ENCODE peak calls at places on chromosomes 16 and 17, in seven cellular contexts. One of them, this sample, is unnamed.
A peak's percentile ranks its signal among the peaks of the same experiment; 100 is the strongest.

GRCh38 chr16:86863609-86864008 is 285.3 kb downstream of the FOXL1 start:
- DNase-seq in spleen: no peak
- DNase-seq in GM23338: no peak
- DNase-seq in lower lobe of right lung: no peak
- DNase-seq in tibial artery: no peak
- DNase-seq in ovary: no peak
- DNase-seq in mesenchymal stem cell: no peak
- DNase-seq in this sample: no peak

GRCh38 chr17:78973792-78974520 is 5.8 kb downstream of the LGALS3BP start:
- DNase-seq in spleen: no peak
- DNase-seq in GM23338: no peak
- DNase-seq in lower lobe of right lung: no peak
- DNase-seq in tibial artery: no peak
- DNase-seq in ovary: no peak
- DNase-seq in mesenchymal stem cell: no peak
- DNase-seq in this sample: no peak

GRCh38 chr17:3557768-3558583 is at the start of gene TRPV3:
- DNase-seq in spleen: peak; percentile 88
- DNase-seq in GM23338: no peak
- DNase-seq in lower lobe of right lung: no peak
- DNase-seq in tibial artery: no peak
- DNase-seq in ovary: no peak
- DNase-seq in mesenchymal stem cell: no peak
- DNase-seq in this sample: no peak

GRCh38 chr17:40312893-40313659 is 4.1 kb downstream of the RARA start:
- DNase-seq in spleen: no peak
- DNase-seq in GM23338: no peak
- DNase-seq in lower lobe of right lung: no peak
- DNase-seq in tibial artery: no peak
- DNase-seq in ovary: peak; percentile 4
- DNase-seq in mesenchymal stem cell: no peak
- DNase-seq in this sample: no peak

GRCh38 chr16:64225036-64225435 is 896.8 kb downstream of the CDH11 start:
- DNase-seq in spleen: no peak
- DNase-seq in GM23338: no peak
- DNase-seq in lower lobe of right lung: no peak
- DNase-seq in tibial artery: no peak
- DNase-seq in ovary: no peak
- DNase-seq in mesenchymal stem cell: no peak
- DNase-seq in this sample: no peak

GRCh38 chr16:11796227-11797165 is 562 bp downstream of the ZC3H7A start:
- DNase-seq in spleen: peak; percentile 93
- DNase-seq in GM23338: peak; percentile 68
- DNase-seq in lower lobe of right lung: peak; percentile 79
- DNase-seq in tibial artery: peak; percentile 88
- DNase-seq in ovary: peak; percentile 66
- DNase-seq in mesenchymal stem cell: peak; percentile 69
- DNase-seq in this sample: peak; percentile 58

GRCh38 chr17:28468781-28469180 is 4.7 kb upstream of the SLC13A2 start:
- DNase-seq in spleen: no peak
- DNase-seq in GM23338: no peak
- DNase-seq in lower lobe of right lung: no peak
- DNase-seq in tibial artery: no peak
- DNase-seq in ovary: no peak
- DNase-seq in mesenchymal stem cell: no peak
- DNase-seq in this sample: no peak

GRCh38 chr16:11552445-11552844 is 34.3 kb downstream of the LITAF start:
- DNase-seq in spleen: no peak
- DNase-seq in GM23338: no peak
- DNase-seq in lower lobe of right lung: no peak
- DNase-seq in tibial artery: no peak
- DNase-seq in ovary: no peak
- DNase-seq in mesenchymal stem cell: no peak
- DNase-seq in this sample: no peak

GRCh38 chr17:47907932-47908562 is 12.0 kb downstream of the SP2 start:
- DNase-seq in spleen: no peak
- DNase-seq in GM23338: no peak
- DNase-seq in lower lobe of right lung: no peak
- DNase-seq in tibial artery: no peak
- DNase-seq in ovary: no peak
- DNase-seq in mesenchymal stem cell: no peak
- DNase-seq in this sample: no peak

GRCh38 chr16:49622084-49622390 is 233.9 kb downstream of the ZNF423 start:
- DNase-seq in spleen: peak; percentile 38
- DNase-seq in GM23338: no peak
- DNase-seq in lower lobe of right lung: no peak
- DNase-seq in tibial artery: peak; percentile 54
- DNase-seq in ovary: no peak
- DNase-seq in mesenchymal stem cell: no peak
- DNase-seq in this sample: no peak

GRCh38 chr17:76529643-76530488 is 7.6 kb downstream of the CYGB start:
- DNase-seq in spleen: peak; percentile 84
- DNase-seq in GM23338: no peak
- DNase-seq in lower lobe of right lung: peak; percentile 83
- DNase-seq in tibial artery: peak; percentile 91
- DNase-seq in ovary: peak; percentile 92
- DNase-seq in mesenchymal stem cell: peak; percentile 97
- DNase-seq in this sample: peak; percentile 86

GRCh38 chr17:40551874-40552768 is 13.2 kb downstream of the CCR7 start:
- DNase-seq in spleen: peak; percentile 68
- DNase-seq in GM23338: no peak
- DNase-seq in lower lobe of right lung: peak; percentile 49
- DNase-seq in tibial artery: peak; percentile 91
- DNase-seq in ovary: peak; percentile 41
- DNase-seq in mesenchymal stem cell: peak; percentile 93
- DNase-seq in this sample: peak; percentile 63

GRCh38 chr16:66720766-66721165 is 24.2 kb upstream of the CMTM4 start:
- DNase-seq in spleen: no peak
- DNase-seq in GM23338: no peak
- DNase-seq in lower lobe of right lung: no peak
- DNase-seq in tibial artery: no peak
- DNase-seq in ovary: no peak
- DNase-seq in mesenchymal stem cell: no peak
- DNase-seq in this sample: no peak

GRCh38 chr16:54657058-54657708 is 273.5 kb upstream of the IRX5 start:
- DNase-seq in spleen: no peak
- DNase-seq in GM23338: peak; percentile 17
- DNase-seq in lower lobe of right lung: no peak
- DNase-seq in tibial artery: peak; percentile 76
- DNase-seq in ovary: no peak
- DNase-seq in mesenchymal stem cell: peak; percentile 8
- DNase-seq in this sample: no peak

GRCh38 chr17:45293413-45294211 is 23.2 kb downstream of the MAP3K14 start:
- DNase-seq in spleen: peak; percentile 82
- DNase-seq in GM23338: no peak
- DNase-seq in lower lobe of right lung: peak; percentile 79
- DNase-seq in tibial artery: peak; percentile 94
- DNase-seq in ovary: peak; percentile 87
- DNase-seq in mesenchymal stem cell: peak; percentile 96
- DNase-seq in this sample: peak; percentile 93
- H3K4me1 ChIP-seq in spleen: peaks cover 93% of the 10 kb centered on the region
- H3K4me1 ChIP-seq in GM23338: no peaks in the 10 kb centered on the region
- H3K4me1 ChIP-seq in lower lobe of right lung: peaks cover 100% of the 10 kb centered on the region
- H3K4me1 ChIP-seq in tibial artery: peaks cover 80% of the 10 kb centered on the region
- H3K4me1 ChIP-seq in ovary: peaks cover 44% of the 10 kb centered on the region
- H3K4me1 ChIP-seq in mesenchymal stem cell: peaks cover 44% of the 10 kb centered on the region
- H3K4me1 ChIP-seq in this sample: peaks cover 40% of the 10 kb centered on the region

DNA sequence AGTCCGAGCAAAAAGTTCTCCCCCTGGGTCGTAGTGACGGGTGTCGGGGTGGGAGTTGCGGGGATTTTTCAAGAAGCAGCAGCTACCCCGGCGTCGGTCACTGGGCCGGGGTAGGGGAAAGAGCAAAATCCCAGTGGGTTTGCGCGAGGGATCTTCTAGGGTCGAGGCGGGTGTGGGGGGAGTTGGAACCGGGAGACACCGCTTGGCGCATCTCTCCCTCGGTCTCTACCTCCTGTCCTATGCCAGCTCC is 2.3 kb upstream of the UBTF start:
- DNase-seq in spleen: no peak
- DNase-seq in GM23338: no peak
- DNase-seq in lower lobe of right lung: no peak
- DNase-seq in tibial artery: peak; percentile 74
- DNase-seq in ovary: no peak
- DNase-seq in mesenchymal stem cell: no peak
- DNase-seq in this sample: no peak
- H3K4me1 ChIP-seq in spleen: peaks cover 47% of the 10 kb centered on the region
- H3K4me1 ChIP-seq in GM23338: peaks cover 13% of the 10 kb centered on the region
- H3K4me1 ChIP-seq in lower lobe of right lung: peaks cover 33% of the 10 kb centered on the region
- H3K4me1 ChIP-seq in tibial artery: peaks cover 38% of the 10 kb centered on the region
- H3K4me1 ChIP-seq in ovary: peaks cover 18% of the 10 kb centered on the region
- H3K4me1 ChIP-seq in mesenchymal stem cell: peaks cover 19% of the 10 kb centered on the region
- H3K4me1 ChIP-seq in this sample: peaks cover 12% of the 10 kb centered on the region

GRCh38 chr16:88771294-88771772 is 13.7 kb downstream of the PIEZO1 start:
- DNase-seq in spleen: no peak
- DNase-seq in GM23338: no peak
- DNase-seq in lower lobe of right lung: no peak
- DNase-seq in tibial artery: no peak
- DNase-seq in ovary: no peak
- DNase-seq in mesenchymal stem cell: no peak
- DNase-seq in this sample: no peak
- H3K4me1 ChIP-seq in spleen: peaks cover 90% of the 10 kb centered on the region
- H3K4me1 ChIP-seq in GM23338: peaks cover 37% of the 10 kb centered on the region
- H3K4me1 ChIP-seq in lower lobe of right lung: peaks cover 86% of the 10 kb centered on the region
- H3K4me1 ChIP-seq in tibial artery: peaks cover 84% of the 10 kb centered on the region
- H3K4me1 ChIP-seq in ovary: peaks cover 52% of the 10 kb centered on the region
- H3K4me1 ChIP-seq in mesenchymal stem cell: peaks cover 88% of the 10 kb centered on the region
- H3K4me1 ChIP-seq in this sample: peaks cover 10% of the 10 kb centered on the region

GRCh38 chr16:21125191-21125590 is 25.5 kb downstream of the DNAH3 start:
- DNase-seq in spleen: no peak
- DNase-seq in GM23338: no peak
- DNase-seq in lower lobe of right lung: no peak
- DNase-seq in tibial artery: no peak
- DNase-seq in ovary: no peak
- DNase-seq in mesenchymal stem cell: no peak
- DNase-seq in this sample: no peak
- H3K4me1 ChIP-seq in spleen: no peaks in the 10 kb centered on the region
- H3K4me1 ChIP-seq in GM23338: peaks cover 11% of the 10 kb centered on the region
- H3K4me1 ChIP-seq in lower lobe of right lung: no peaks in the 10 kb centered on the region
- H3K4me1 ChIP-seq in tibial artery: no peaks in the 10 kb centered on the region
- H3K4me1 ChIP-seq in ovary: no peaks in the 10 kb centered on the region
- H3K4me1 ChIP-seq in mesenchymal stem cell: peaks cover 5% of the 10 kb centered on the region
- H3K4me1 ChIP-seq in this sample: no peaks in the 10 kb centered on the region

This sample was measured in uterus.